ENCODE peak calls at places on chromosomes 3 and 15, in six cellular contexts. C, Y, R, P, K and X are unnamed samples.

GRCh38 chr3:106620646-106621045 is 751.8 kb upstream of the CBLB start:
- ATAC-seq in C (no peak), Y (no peak), R (no peak), P (no peak), K (no peak), X (no peak)

GRCh38 chr15:62770111-62770660 is 272.4 kb upstream of the TPM1 start:
- ATAC-seq in C (no peak), Y (no peak), R (no peak), P (no peak), K (no peak), X (no peak)

GRCh38 chr3:12522721-12523120 is 22.6 kb downstream of the MKRN2OS start:
- ATAC-seq in C (no peak), Y (no peak), R (no peak), P (no peak), K (no peak), X (no peak)

GRCh38 chr15:76134537-76134936 is 74.8 kb downstream of the TMEM266 start:
- ATAC-seq in C (no peak), Y (no peak), R (no peak), P (no peak), K (no peak), X (no peak)

GRCh38 chr3:174436367-174436766 is 422.8 kb upstream of the NAALADL2 start:
- ATAC-seq in C (no peak), Y (no peak), R (no peak), P (no peak), K (no peak), X (no peak)

GRCh38 chr15:63501256-63502089 is 2.9 kb upstream of the USP3 start:
- ATAC-seq in C (peak), Y (no peak), R (peak), P (no peak), K (no peak), X (peak)

GRCh38 chr3:72143322-72143721 is 358.4 kb upstream of the PROK2 start:
- ATAC-seq in C (no peak), Y (no peak), R (no peak), P (no peak), K (no peak), X (no peak)

GRCh38 chr15:59522988-59523461 is 85.0 kb downstream of the FAM81A start:
- ATAC-seq in C (no peak), Y (no peak), R (no peak), P (no peak), K (peak), X (no peak)

GRCh38 chr15:90419202-90419601 is 31.2 kb downstream of the IQGAP1 start:
- ATAC-seq in C (no peak), Y (peak), R (no peak), P (peak), K (no peak), X (no peak)

GRCh38 chr15:40087991-40088928 is 20.4 kb downstream of the BMF start:
- ATAC-seq in C (no peak), Y (peak), R (peak), P (no peak), K (no peak), X (peak)